ENCODE peak calls at places on chromosomes 13 and 19, in five cellular contexts. C is HepG2, H is coronary artery, V is mammary epithelial cell, W is foreskin fibroblast. D is an unnamed sample.

GRCh38 chr13:86737334-86737932 is 933.7 kb upstream of the SLITRK5 start:
- DNase-seq in C (no peak), H (no peak), V (no peak), W (no peak), D (no peak)

GRCh38 chr13:48892311-48892710 is 83.4 kb upstream of the FNDC3A start:
- DNase-seq in C (peak), H (no peak), V (peak), W (peak), D (peak)

GRCh38 chr13:29110003-29110402 is 289.9 kb downstream of the MTUS2 start:
- DNase-seq in C (no peak), H (no peak), V (no peak), W (no peak), D (no peak)

GRCh38 chr19:36331353-36332228 is 47.4 kb downstream of the ZFP14 start:
- DNase-seq in C (no peak), H (peak), V (peak), W (peak), D (peak)

GRCh38 chr19:13033819-13034611 is 38.7 kb downstream of the NFIX start:
- DNase-seq in C (peak), H (no peak), V (peak), W (peak), D (peak)

GRCh38 chr19:289651-290538 is 1.3 kb downstream of the PLPP2 start:
- DNase-seq in C (peak), H (no peak), V (peak), W (peak), D (peak)

GRCh38 chr19:54462713-54463530 is 656 bp downstream of the LENG9 start:
- DNase-seq in C (peak), H (peak), V (peak), W (peak), D (peak)

GRCh38 chr13:114341003-114341777 is 26.9 kb downstream of the CHAMP1 start:
- DNase-seq in C (no peak), H (no peak), V (no peak), W (no peak), D (no peak)

GRCh38 chr19:5103061-5103701 is 134.3 kb downstream of the KDM4B start:
- DNase-seq in C (no peak), H (no peak), V (no peak), W (peak), D (no peak)

GRCh38 chr19:8109890-8110662 is 39.3 kb downstream of the FBN3 start:
- DNase-seq in C (no peak), H (no peak), V (no peak), W (no peak), D (no peak)

GRCh38 chr13:101452519-101453485 is at the start of gene ITGBL1:
- DNase-seq in C (no peak), H (no peak), V (peak), W (peak), D (no peak)

GRCh38 chr13:110010433-110011135 is 224.2 kb upstream of the IRS2 start:
- DNase-seq in C (no peak), H (no peak), V (no peak), W (peak), D (no peak)

GRCh38 chr13:113153810-113154748 is 4.4 kb upstream of the PROZ start:
- DNase-seq in C (peak), H (peak), V (peak), W (peak), D (peak)

GRCh38 chr13:37869756-37870488 is at the start of gene TRPC4:
- DNase-seq in C (peak), H (peak), V (peak), W (peak), D (peak)

GRCh38 chr19:54114340-54114826 is 1.1 kb downstream of the TFPT start:
- DNase-seq in C (no peak), H (no peak), V (no peak), W (peak), D (no peak)

GRCh38 chr13:80235131-80235530 is 105.8 kb downstream of the SPRY2 start:
- DNase-seq in C (no peak), H (no peak), V (no peak), W (peak), D (no peak)

GRCh38 chr19:48554385-48555091 is 2.6 kb downstream of the SULT2B1 start:
- DNase-seq in C (peak), H (no peak), V (no peak), W (peak), D (no peak)

GRCh38 chr19:27654266-27654990 is 1558.5 kb downstream of the UQCRFS1 start:
- DNase-seq in C (no peak), H (peak), V (no peak), W (no peak), D (no peak)

GRCh38 chr19:48708471-48708870 is 11.1 kb downstream of the MAMSTR start:
- DNase-seq in C (no peak), H (no peak), V (no peak), W (no peak), D (no peak)

GRCh38 chr13:25215253-25215575 is 43.1 kb upstream of the AMER2 start:
- DNase-seq in C (no peak), H (no peak), V (no peak), W (no peak), D (no peak)

GRCh38 chr13:25217023-25217909 is 45.2 kb upstream of the AMER2 start:
- DNase-seq in C (no peak), H (peak), V (peak), W (peak), D (peak)

GRCh38 chr13:25218011-25218410 is 45.9 kb upstream of the AMER2 start:
- DNase-seq in C (no peak), H (peak), V (no peak), W (peak), D (no peak)

GRCh38 chr13:25213716-25214115 is 41.6 kb upstream of the AMER2 start:
- DNase-seq in C (no peak), H (peak), V (peak), W (peak), D (no peak)

GRCh38 chr13:25214371-25215252 is 42.5 kb upstream of the AMER2 start:
- DNase-seq in C (no peak), H (peak), V (peak), W (peak), D (peak)
- TF ChIP-seq CTCF in C (no peak), H (no peak), V (no peak), W (no peak), D (no peak)

GRCh38 chr19:50024719-50025021 is 502 bp downstream of the VRK3 start:
- DNase-seq in C (no peak), H (no peak), V (no peak), W (no peak), D (no peak)

GRCh38 chr19:50022823-50023222 is 2.3 kb downstream of the VRK3 start:
- DNase-seq in C (peak), H (no peak), V (no peak), W (no peak), D (no peak)

GRCh38 chr19:50026550-50026906 is 723 bp downstream of the ZNF473 start:
- DNase-seq in C (no peak), H (no peak), V (no peak), W (no peak), D (no peak)

GRCh38 chr19:50025794-50026549 is at the start of gene ZNF473:
- DNase-seq in C (peak), H (peak), V (peak), W (peak), D (peak)

GRCh38 chr19:50025022-50025793 is at the start of gene VRK3:
- DNase-seq in C (peak), H (peak), V (peak), W (peak), D (peak)
- TF ChIP-seq CTCF in C (peak), H (no peak), V (peak), W (no peak), D (peak)

GRCh38 chr19:50833802-50834167 is 411 bp upstream of the KLK15 start:
- DNase-seq in C (no peak), H (no peak), V (no peak), W (no peak), D (no peak)

GRCh38 chr19:50832666-50833065 is 708 bp downstream of the KLK15 start:
- DNase-seq in C (no peak), H (no peak), V (no peak), W (no peak), D (no peak)

GRCh38 chr19:50831026-50831396 is 2.4 kb downstream of the KLK15 start:
- DNase-seq in C (no peak), H (no peak), V (no peak), W (no peak), D (no peak)

GRCh38 chr19:50835103-50835784 is 1.9 kb upstream of the KLK15 start:
- DNase-seq in C (no peak), H (no peak), V (peak), W (peak), D (peak)

DNA sequence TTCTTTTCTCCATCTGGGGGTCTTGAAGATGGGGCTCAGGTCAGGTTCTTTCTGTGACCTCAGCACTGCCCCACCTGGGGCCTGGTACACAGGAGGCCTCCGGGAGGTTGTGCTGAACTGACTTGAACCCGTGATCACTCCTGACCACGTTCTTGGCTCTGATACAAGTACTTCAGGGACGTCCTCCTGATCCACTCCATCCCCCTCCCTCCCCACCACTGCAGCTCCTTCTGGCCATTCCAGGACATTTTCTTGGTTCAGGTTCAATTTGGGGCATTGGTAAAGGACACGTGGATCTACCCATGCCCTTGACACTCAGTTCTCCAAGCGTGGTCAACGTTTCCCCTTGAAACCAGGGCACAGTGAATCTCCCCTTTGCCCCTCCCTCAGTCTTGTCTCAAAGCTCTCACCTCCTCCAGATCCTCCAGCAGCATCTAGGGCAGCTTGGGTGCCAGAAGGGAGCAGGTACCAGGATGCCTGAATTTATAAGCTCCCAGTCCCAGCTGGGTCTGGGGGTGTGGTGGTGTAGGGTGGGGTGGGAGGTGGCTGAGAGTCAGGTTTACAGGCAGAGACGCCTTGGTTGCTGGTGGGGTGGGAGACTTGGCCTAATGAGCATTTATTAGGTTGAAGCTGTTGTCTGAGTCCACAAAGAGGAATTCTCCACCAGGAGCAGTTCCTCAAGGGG is at the start of gene KLK15:
- DNase-seq in C (no peak), H (no peak), V (no peak), W (no peak), D (no peak)
- TF ChIP-seq CTCF in C (no peak), H (no peak), V (no peak), W (no peak), D (no peak)

GRCh38 chr19:11092181-11092538 is 2.9 kb downstream of the LDLR start:
- DNase-seq in C (peak), H (no peak), V (peak), W (peak), D (no peak)

GRCh38 chr19:11088508-11089253 is 582 bp upstream of the LDLR start:
- DNase-seq in C (peak), H (no peak), V (no peak), W (no peak), D (peak)

GRCh38 chr19:11089254-11090013 is at the start of gene LDLR:
- DNase-seq in C (peak), H (peak), V (peak), W (peak), D (peak)

GRCh38 chr19:11091343-11092153 is 2.3 kb downstream of the LDLR start:
- DNase-seq in C (peak), H (peak), V (peak), W (peak), D (peak)

DNA sequence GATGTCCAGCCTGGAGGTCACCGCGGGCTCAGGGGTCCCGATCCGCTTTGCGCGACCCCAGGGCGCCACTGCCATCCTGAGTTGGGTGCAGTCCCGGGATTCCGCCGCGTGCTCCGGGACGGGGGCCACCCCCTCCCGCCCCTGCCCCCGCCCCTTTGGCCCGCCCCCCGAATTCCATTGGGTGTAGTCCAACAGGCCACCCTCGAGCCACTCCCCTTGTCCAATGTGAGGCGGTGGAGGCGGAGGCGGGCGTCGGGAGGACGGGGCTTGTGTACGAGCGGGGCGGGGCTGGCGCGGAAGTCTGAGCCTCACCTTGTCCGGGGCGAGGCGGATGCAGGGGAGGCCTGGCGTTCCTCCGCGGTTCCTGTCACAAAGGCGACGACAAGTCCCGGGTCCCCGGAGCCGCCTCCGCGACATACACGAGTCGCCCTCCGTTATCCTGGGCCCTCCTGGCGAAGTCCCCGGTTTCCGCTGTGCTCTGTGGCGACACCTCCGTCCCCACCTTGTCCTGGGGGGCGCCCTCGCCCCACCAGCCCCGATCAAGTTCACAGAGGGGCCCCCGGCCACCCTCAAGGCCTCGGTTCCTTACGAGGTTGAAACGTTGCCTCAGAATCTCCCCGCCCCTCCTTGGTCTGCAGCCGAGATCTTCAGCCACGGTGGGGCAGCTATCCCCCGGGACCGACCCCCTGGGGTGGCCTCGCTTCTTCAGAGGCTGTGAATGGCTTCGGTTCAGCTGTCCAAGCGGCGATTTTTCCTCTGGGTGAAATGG is 1.2 kb downstream of the LDLR start:
- DNase-seq in C (peak), H (peak), V (peak), W (peak), D (peak)
- TF ChIP-seq CTCF in C (peak), H (no peak), V (no peak), W (no peak), D (no peak)

DNA sequence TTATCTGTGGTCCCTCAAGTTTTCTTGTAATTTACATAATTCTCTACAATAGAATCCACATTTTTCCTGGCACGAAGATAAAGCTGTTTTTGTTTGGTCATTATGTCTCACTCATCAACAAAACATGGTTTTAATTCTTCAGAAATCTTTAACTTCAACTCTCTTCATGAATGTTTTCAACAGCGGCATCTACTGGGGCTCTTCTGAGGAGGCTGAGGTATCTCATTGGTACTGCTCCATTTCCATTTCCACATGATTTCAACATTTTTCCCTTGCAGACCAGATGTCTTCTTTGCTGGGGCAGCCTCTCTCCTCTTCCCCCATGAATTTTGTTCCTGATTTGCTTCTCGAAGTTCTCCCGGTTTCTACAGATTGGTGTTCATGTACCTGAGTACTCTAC is 5.8 kb upstream of the KBTBD7 start:
- DNase-seq in C (no peak), H (no peak), V (no peak), W (peak), D (no peak)
- TF ChIP-seq CTCF in C (no peak), H (no peak), V (no peak), W (peak), D (no peak)

GRCh38 chr13:98912846-98913245 is 65.0 kb downstream of the DOCK9 start:
- DNase-seq in C (no peak), H (no peak), V (no peak), W (no peak), D (no peak)

GRCh38 chr13:98919566-98919965 is 58.3 kb downstream of the DOCK9 start:
- DNase-seq in C (no peak), H (no peak), V (no peak), W (no peak), D (no peak)

GRCh38 chr13:98918771-98919170 is 59.1 kb downstream of the DOCK9 start:
- DNase-seq in C (no peak), H (no peak), V (no peak), W (no peak), D (no peak)

GRCh38 chr13:98915563-98916348 is 62.1 kb downstream of the DOCK9 start:
- DNase-seq in C (no peak), H (no peak), V (no peak), W (peak), D (no peak)

DNA sequence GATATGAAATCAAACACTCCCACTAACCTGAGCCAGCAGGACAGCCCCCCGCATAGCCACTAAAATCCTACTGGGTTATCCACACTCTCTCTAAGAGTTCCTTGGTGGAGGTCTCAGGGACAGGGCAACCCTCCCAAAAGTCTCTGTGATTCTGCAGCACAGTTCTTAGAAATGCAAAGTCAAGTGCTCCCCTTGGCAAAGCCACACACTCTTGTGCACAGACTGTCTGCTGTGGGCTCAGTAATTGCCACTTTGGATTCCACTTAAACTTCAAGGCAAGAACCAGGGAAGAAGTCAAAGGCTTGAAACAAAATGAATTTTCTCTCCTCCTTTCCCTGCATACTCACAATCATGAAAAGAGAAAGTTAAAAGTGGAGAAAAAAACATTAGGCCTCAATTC is 61.5 kb downstream of the DOCK9 start:
- DNase-seq in C (no peak), H (no peak), V (no peak), W (no peak), D (no peak)
- TF ChIP-seq CTCF in C (no peak), H (no peak), V (no peak), W (no peak), D (no peak)

DNA sequence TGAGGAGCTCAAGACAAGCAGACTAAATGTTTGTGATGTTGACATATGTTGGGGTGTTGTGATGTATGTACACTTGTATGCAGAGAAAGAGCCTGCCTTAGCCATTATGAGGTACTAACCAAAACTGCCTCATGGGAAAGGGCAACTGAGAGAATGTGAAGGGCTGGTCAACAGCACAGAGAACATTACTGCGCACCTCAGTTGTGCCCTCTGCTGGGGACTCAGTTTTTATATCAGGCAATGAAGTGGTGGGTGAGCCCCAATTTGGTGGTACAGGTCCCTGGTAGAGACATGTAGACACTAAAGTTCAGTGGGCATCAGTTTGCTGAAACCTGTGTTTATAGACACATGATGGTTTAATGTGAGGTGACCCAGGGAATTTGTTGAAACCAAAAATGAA is 286.9 kb downstream of the DCT start:
- DNase-seq in C (peak), H (no peak), V (peak), W (peak), D (peak)
- TF ChIP-seq CTCF in C (peak), H (no peak), V (peak), W (no peak), D (peak)

GRCh38 chr19:51433092-51433491 is 15.7 kb upstream of the SIGLEC10 start:
- DNase-seq in C (no peak), H (no peak), V (no peak), W (no peak), D (no peak)

GRCh38 chr19:51440846-51441409 is 17.3 kb downstream of the SIGLEC8 start:
- DNase-seq in C (no peak), H (no peak), V (no peak), W (no peak), D (no peak)

GRCh38 chr19:51441410-51442390 is 16.6 kb downstream of the SIGLEC8 start:
- DNase-seq in C (no peak), H (no peak), V (peak), W (no peak), D (peak)

GRCh38 chr19:51440052-51440451 is 18.2 kb downstream of the SIGLEC8 start:
- DNase-seq in C (no peak), H (no peak), V (no peak), W (no peak), D (no peak)

DNA sequence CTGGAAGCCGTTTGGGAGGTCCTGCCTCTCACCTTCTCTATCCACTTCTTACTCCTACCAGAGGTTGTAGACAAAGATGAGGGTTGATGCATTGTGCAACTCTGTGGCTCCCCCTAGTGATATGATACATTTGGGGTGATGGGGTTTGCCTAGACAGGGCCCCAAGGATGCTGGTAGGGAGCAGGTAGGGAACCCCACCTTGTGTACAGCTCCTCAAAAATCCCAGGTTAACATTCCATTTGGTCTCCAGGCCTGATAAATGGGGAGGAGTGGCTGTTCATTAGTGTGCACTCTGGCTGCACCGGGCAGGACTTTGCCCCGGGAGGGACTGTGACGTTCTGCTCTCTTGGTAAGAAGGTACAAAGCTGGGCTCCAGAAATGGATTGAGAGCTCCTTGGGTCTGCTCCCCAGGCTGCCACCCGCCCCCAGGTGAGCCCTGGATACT is 19.2 kb downstream of the SIGLEC8 start:
- DNase-seq in C (peak), H (no peak), V (peak), W (no peak), D (peak)
- TF ChIP-seq CTCF in C (peak), H (no peak), V (no peak), W (peak), D (no peak)